ENCODE peak calls at places on chromosomes 16 and 17, in nine cellular contexts. Z, M, H, A, W, U, E, F and I are unnamed samples.

GRCh38 chr17:60941028-60941427 is 263.4 kb downstream of the BCAS3 start:
- DNase-seq in A (peak; percentile 54), E (peak; percentile 53), U (no peak), W (no peak), F (no peak), M (no peak), H (peak; percentile 38), Z (no peak), I (no peak)

GRCh38 chr16:78200023-78200389 is 100.6 kb downstream of the WWOX start:
- DNase-seq in H (no peak), M (no peak), F (no peak), U (no peak), W (no peak), E (no peak), A (no peak), Z (no peak), I (no peak)

GRCh38 chr17:27415090-27415795 is 41.0 kb upstream of the KSR1 start:
- DNase-seq in M (no peak), E (no peak), U (no peak), F (no peak), A (no peak), Z (peak; percentile 44), W (no peak), H (no peak), I (no peak)

GRCh38 chr17:29615048-29615385 is 7.7 kb downstream of the CORO6 start:
- DNase-seq in A (no peak), E (no peak), Z (no peak), M (peak; percentile 83), F (no peak), U (peak; percentile 67), H (no peak), W (peak; percentile 79), I (no peak)

GRCh38 chr16:85573696-85574641 is 39.2 kb upstream of the GSE1 start:
- DNase-seq in Z (peak; percentile 90), E (peak; percentile 43), F (peak; percentile 60), A (peak; percentile 79), U (peak; percentile 68), H (peak; percentile 75), M (no peak), W (no peak), I (no peak)

GRCh38 chr17:80791758-80792284 is 199.8 kb upstream of the CHMP6 start:
- DNase-seq in W (no peak), H (no peak), U (peak; percentile 88), M (no peak), Z (peak; percentile 93), A (no peak), E (no peak), F (peak; percentile 79), I (peak; percentile 65)

GRCh38 chr16:53844796-53845195 is 140.8 kb downstream of the FTO start:
- DNase-seq in Z (no peak), A (no peak), F (no peak), W (no peak), H (no peak), U (no peak), M (no peak), E (no peak), I (no peak)

GRCh38 chr16:53546988-53547391 is 44.0 kb upstream of the AKTIP start:
- DNase-seq in A (peak; percentile 32), M (no peak), U (no peak), W (no peak), F (no peak), E (peak; percentile 30), H (no peak), Z (no peak), I (peak; percentile 18)

GRCh38 chr17:69696645-69697044 is 282.1 kb downstream of the MAP2K6 start:
- DNase-seq in H (peak; percentile 15), E (no peak), Z (peak; percentile 62), A (no peak), M (no peak), F (no peak), W (no peak), U (no peak), I (no peak)

GRCh38 chr16:27321013-27321960 is 7.5 kb downstream of the IL4R start:
- DNase-seq in A (no peak), F (no peak), M (no peak), U (no peak), E (no peak), H (no peak), Z (peak; percentile 57), W (no peak), I (peak; percentile 81)

GRCh38 chr17:45834471-45835396 is 9.9 kb upstream of the SPPL2C start:
- DNase-seq in U (no peak), E (no peak), M (no peak), F (no peak), H (no peak), A (no peak), W (no peak), Z (no peak), I (no peak)

GRCh38 chr16:84061236-84061830 is 18.7 kb upstream of the SLC38A8 start:
- DNase-seq in W (no peak), U (no peak), H (no peak), M (no peak), Z (peak; percentile 48), E (no peak), F (no peak), A (no peak), I (no peak)

DNA sequence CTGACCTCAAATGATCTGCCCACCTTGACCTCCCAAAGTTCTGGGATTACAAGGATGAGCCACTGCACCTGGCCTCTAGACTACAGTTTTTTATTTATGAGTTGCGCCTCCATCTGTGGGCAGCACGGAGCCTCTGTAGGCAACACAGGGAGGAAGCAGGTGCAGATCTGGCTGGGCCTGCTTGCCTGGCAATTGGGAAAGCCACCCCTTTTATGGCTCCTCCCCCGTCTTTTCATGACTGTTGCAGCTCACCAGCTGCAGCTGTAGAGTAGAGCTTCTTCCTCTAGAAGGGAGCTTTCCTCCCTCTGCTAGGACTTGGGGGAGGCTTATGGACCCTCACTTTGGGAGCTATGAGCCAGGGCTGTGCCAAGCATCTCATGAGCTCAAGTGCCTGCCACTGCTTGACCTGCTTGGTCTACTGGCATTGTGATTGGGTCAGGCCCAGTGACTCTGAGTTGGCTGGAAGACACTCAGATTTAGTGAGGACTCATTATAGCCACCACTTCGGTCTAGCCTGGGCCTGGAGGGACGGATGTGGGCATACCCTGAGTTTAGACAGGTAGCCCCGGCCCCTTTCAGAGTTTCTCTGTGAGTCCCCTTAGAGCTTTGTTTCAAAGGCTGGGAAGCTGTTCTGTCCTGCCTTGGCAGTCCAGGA is 6.9 kb upstream of the SLC7A6 start:
- DNase-seq in F (no peak), A (no peak), M (no peak), Z (no peak), U (peak; percentile 81), H (no peak), W (no peak), E (no peak), I (no peak)
- H3K27ac ChIP-seq in F (no peak overlapping the region), A (no peak overlapping the region), M (no peak overlapping the region), Z (peak overlapping the region; percentile 71), U (peak overlapping the region; percentile 99), H (peak overlapping the region; percentile 93), W (peak overlapping the region; percentile 58), E (peak overlapping the region; percentile 72), I (no peak overlapping the region)

DNA sequence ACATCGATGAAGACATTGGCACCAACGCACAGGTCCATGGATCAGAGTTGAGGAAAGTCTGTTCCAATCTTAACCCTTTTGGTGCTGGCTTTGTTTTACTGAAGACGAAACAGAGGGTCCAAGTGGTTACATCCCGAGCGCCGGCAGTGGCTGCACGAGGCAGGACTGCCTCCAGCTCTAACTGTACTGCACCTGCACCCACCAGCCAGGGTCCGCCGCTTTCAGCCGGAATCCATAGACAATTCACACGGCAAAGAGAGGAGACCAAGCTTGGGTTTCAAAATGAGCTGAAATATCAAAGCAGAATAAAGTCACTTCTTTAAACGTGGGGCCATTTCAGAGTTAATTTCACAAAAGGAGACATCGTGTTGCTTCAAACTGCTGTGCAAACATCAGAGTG is 21.2 kb upstream of the ZC3H18 start:
- DNase-seq in F (no peak), Z (no peak), E (no peak), W (no peak), H (no peak), A (no peak), M (no peak), U (no peak), I (no peak)
- TF ChIP-seq CTCF in F (no peak), Z (no peak), E (no peak), W (no peak), H (no peak), A (no peak), M (no peak), U (no peak), I (no peak)

DNA sequence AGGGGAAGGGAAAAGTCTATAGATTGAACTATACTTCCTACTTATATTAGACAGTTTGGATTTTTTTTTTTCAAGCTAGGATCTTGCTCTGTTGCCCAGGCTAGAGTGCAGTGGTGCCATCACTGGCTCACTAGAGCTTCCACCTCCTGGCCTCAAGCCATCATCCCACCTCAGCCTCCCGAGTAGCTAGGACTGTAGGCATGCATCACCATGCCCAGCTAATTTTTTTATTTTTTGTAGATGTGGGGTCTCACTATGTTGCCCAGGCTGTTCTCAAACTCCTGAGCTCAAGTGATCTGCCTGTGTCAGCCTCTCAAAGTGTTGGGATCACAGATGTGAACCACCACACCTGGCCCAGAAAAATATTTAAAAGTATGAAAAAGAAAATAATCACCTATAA is 121.0 kb upstream of the HAS3 start:
- DNase-seq in Z (no peak), A (no peak), E (no peak), W (no peak), U (no peak), M (no peak), H (no peak), F (no peak), I (no peak)
- H3K4me1 ChIP-seq in Z (no peaks in the 10 kb centered on the region), A (peaks cover 17% of the 10 kb centered on the region), E (no peaks in the 10 kb centered on the region), W (no peaks in the 10 kb centered on the region), U (no peaks in the 10 kb centered on the region), M (no peaks in the 10 kb centered on the region), H (peaks cover 6% of the 10 kb centered on the region), F (no peaks in the 10 kb centered on the region), I (peaks cover 28% of the 10 kb centered on the region)

GRCh38 chr17:82245144-82246039 is 16.6 kb downstream of the SLC16A3 start:
- DNase-seq in M (no peak), W (peak; percentile 45), A (no peak), F (no peak), Z (peak; percentile 73), E (no peak), U (peak; percentile 53), H (no peak), I (peak; percentile 49)

GRCh38 chr17:82246365-82247174 is 17.7 kb downstream of the SLC16A3 start:
- DNase-seq in A (no peak), U (peak; percentile 84), H (no peak), M (no peak), F (peak; percentile 96), W (peak; percentile 45), E (peak; percentile 60), Z (no peak), I (peak; percentile 82)

GRCh38 chr17:82247175-82247823 is 18.5 kb downstream of the SLC16A3 start:
- DNase-seq in M (no peak), Z (peak; percentile 81), A (no peak), E (no peak), W (no peak), U (peak; percentile 62), H (no peak), F (no peak), I (no peak)

GRCh38 chr17:82244413-82245140 is 15.7 kb downstream of the SLC16A3 start:
- DNase-seq in F (peak; percentile 79), Z (peak; percentile 69), M (no peak), E (no peak), H (no peak), U (peak; percentile 59), W (peak; percentile 40), A (no peak), I (no peak)

DNA sequence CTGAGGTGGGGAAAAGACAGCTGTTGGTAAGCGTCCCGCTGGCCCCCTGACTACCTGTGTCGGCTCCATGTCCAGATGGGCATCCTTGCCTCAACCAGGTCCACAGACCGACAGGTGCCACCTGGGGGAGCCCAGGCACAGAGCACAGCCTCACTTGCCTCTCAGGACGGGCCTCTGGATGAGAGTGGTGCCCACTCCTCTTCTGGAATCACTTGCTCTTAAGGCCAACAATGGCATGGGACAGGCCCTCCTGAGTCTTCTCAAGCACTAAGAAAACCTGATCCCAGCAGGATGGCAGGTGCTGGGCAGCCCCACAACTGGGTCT is 17.2 kb downstream of the SLC16A3 start:
- DNase-seq in E (no peak), F (no peak), A (no peak), W (no peak), M (no peak), Z (peak; percentile 59), H (no peak), U (no peak), I (no peak)
- H3K27ac ChIP-seq in E (peak overlapping the region; percentile 91), F (peak overlapping the region; percentile 73), A (peak overlapping the region; percentile 85), W (peak overlapping the region; percentile 46), M (no peak overlapping the region), Z (peak overlapping the region; percentile 79), H (peak overlapping the region; percentile 75), U (peak overlapping the region; percentile 87), I (peak overlapping the region; percentile 56)